ENCODE peak calls at places on chromosomes 11 and 22, in nine cellular contexts. P is Peyer's patch, R is heart left ventricle, K is H1, A is tibial artery, Z is spleen, N is PC-9, Y is left lung, B is hepatocyte. J is an unnamed sample. For H3K4me1, the result is how much of the 10 kb centered on the place peaks cover.

GRCh38 chr11:6418958-6419611 is at the start of gene APBB1:
- DNase-seq in A (peak), Y (no peak), K (no peak), R (peak), Z (peak), P (peak), B (peak), N (no peak), J (peak)

GRCh38 chr22:21862386-21863242 is 4.8 kb downstream of the MAPK1 start:
- DNase-seq in A (no peak), P (no peak), Y (no peak), K (no peak), B (no peak), Z (no peak), N (no peak), R (no peak), J (no peak)

GRCh38 chr11:70270877-70271634 is 566 bp downstream of the PPFIA1 start:
- DNase-seq in Y (peak), K (no peak), A (peak), P (peak), N (peak), Z (peak), B (peak), R (peak), J (peak)

GRCh38 chr22:19739448-19739895 is 16.1 kb downstream of the GP1BB start:
- DNase-seq in Y (no peak), N (no peak), K (no peak), A (no peak), Z (no peak), R (no peak), B (no peak), P (no peak), J (no peak)

GRCh38 chr11:34960277-34960676 is 43.9 kb downstream of the PDHX start:
- DNase-seq in A (no peak), R (peak), B (no peak), Y (no peak), P (no peak), N (no peak), K (no peak), Z (no peak), J (no peak)

GRCh38 chr11:110525883-110526282 is 96.1 kb downstream of the FDX1 start:
- DNase-seq in R (no peak), Z (no peak), Y (peak), B (peak), A (no peak), K (no peak), N (peak), P (no peak), J (no peak)

GRCh38 chr22:42933783-42934144 is 76.7 kb upstream of the ARFGAP3 start:
- DNase-seq in N (peak), B (peak), Y (no peak), K (no peak), P (no peak), Z (no peak), R (no peak), A (no peak), J (no peak)

GRCh38 chr11:67494371-67495233 is 10.6 kb downstream of the PITPNM1 start:
- DNase-seq in R (no peak), Z (no peak), A (no peak), K (no peak), B (no peak), Y (no peak), P (no peak), N (no peak), J (no peak)

GRCh38 chr11:12094872-12095800 is 15.3 kb upstream of the MICAL2 start:
- DNase-seq in Y (no peak), A (peak), K (no peak), N (no peak), R (no peak), Z (no peak), P (no peak), B (no peak), J (peak)

GRCh38 chr22:47647181-47647580 is 884.7 kb downstream of the TBC1D22A start:
- DNase-seq in A (no peak), P (no peak), N (no peak), B (no peak), R (no peak), Z (no peak), Y (no peak), K (no peak), J (no peak)

GRCh38 chr11:127791844-127792243 is 791.3 kb upstream of the KIRREL3 start:
- DNase-seq in A (no peak), N (no peak), B (no peak), R (no peak), Z (no peak), Y (no peak), P (no peak), K (no peak), J (no peak)

GRCh38 chr11:13465909-13466371 is 2.9 kb upstream of the BTBD10 start:
- DNase-seq in A (no peak), P (no peak), K (no peak), B (peak), R (no peak), Z (no peak), N (peak), Y (no peak), J (no peak)

GRCh38 chr11:8838248-8838647 is 72.7 kb upstream of the AKIP1 start:
- DNase-seq in K (no peak), P (no peak), Y (no peak), B (no peak), Z (no peak), N (no peak), R (no peak), A (no peak), J (no peak)

DNA sequence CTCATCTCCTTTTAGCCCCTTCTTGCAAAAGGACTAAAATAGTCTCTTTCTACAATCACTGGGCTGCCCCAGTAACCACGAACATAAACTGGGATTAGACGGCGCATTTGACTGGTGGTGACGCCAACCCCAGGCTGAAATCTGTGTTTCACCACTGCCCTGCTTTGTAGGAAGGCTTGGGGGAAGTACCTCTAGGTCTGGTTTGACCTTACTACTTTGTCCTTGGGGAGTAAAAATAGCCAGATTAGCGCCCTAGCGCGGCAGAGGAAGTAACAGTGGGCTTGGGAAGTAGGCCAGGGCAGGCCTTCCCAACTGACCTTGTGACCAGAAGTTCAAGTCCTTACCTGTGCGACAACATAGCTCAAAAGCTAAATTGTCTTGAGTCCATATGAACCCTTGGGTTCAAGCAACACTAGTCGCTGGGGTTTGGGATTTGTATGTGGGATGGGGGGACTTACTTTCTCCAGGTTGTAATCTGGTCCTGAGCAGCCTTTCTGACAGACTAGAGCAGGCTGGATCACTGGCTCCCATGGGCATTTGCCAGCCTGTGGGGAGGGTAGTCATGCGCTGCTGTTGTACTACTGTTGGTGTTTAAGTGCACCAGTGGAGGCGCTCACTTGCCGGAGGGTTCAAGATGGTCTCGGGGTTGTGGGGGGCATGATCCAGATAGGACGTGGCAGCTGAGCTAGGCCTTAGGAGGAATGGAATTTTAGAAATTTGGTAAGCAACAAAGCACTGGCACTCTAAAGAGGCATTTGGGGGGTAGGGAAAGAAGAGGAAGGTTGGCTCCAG is 953 bp upstream of the PACS1 start:
- DNase-seq in N (no peak), Z (peak), K (no peak), A (peak), P (peak), B (peak), R (peak), Y (peak), J (no peak)
- TF ChIP-seq CTCF in N (no peak), Z (peak), K (peak), A (peak), P (no peak), B (no peak), R (no peak), Y (no peak), J (no peak)

GRCh38 chr11:96332236-96332761 is 10.7 kb downstream of the MAML2 start:
- DNase-seq in A (no peak), N (no peak), P (no peak), K (no peak), B (no peak), Y (no peak), R (no peak), Z (no peak), J (no peak)

GRCh38 chr11:96329855-96330510 is 13.0 kb downstream of the MAML2 start:
- DNase-seq in K (no peak), Z (no peak), R (no peak), Y (no peak), N (no peak), P (no peak), B (no peak), A (no peak), J (no peak)

GRCh38 chr11:96330511-96330859 is 12.5 kb downstream of the MAML2 start:
- DNase-seq in R (no peak), P (no peak), A (no peak), B (no peak), Z (no peak), N (no peak), K (no peak), Y (no peak), J (no peak)

GRCh38 chr11:96333076-96333744 is 9.8 kb downstream of the MAML2 start:
- DNase-seq in R (no peak), A (no peak), B (no peak), K (no peak), N (no peak), Z (no peak), P (no peak), Y (no peak), J (no peak)

GRCh38 chr11:96331556-96332168 is 11.3 kb downstream of the MAML2 start:
- DNase-seq in R (no peak), B (no peak), N (no peak), Y (peak), A (no peak), P (no peak), K (no peak), Z (no peak), J (no peak)
- H3K4me3 ChIP-seq in R (no peak), B (no peak), N (no peak), Y (no peak), A (no peak), P (no peak), K (no peak), Z (no peak), J (no peak)

DNA sequence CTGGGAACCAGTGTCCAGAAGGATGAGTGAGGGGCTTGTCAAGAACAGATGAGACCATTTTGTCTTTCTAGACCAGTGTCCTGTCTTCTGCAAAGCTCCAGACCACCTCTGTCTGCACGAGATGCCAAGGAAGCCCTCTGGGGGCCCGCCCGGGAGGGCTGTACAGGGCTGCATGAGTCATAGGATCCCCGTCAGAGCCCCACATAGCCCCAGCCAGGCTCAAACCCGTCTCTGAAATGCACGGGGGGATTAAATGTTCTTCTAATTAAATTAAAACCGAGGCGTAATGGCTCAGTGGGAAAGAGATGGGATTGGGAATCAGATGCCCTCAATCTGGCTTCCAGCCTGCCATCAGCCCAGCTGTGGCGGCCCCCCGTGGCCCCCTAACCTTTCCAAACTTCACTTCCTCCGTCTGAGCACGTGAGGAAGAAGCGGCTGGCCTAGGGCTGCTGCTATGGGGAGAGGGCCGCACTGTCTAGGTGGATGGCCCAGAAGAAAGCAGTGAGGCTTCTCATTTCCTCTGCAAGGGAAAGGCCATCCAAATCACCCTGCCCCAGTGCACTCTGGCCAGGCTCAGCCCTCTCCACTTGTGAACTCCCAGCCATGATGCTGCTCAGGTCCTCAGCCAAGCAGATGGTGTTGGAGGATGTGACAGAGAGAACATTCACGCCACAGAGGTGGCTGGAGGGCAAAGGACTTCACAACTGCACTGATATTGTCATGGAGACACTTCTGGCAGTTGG is 32.8 kb downstream of the KCNQ1OT1 start:
- DNase-seq in P (no peak), A (no peak), R (peak), Z (peak), K (no peak), Y (peak), B (no peak), N (no peak), J (no peak)
- H3K4me1 ChIP-seq in P (under half), A (under half), R (under half), Z (under half), K (under half), Y (under half), B (under half), N (under half), J (under half)

DNA sequence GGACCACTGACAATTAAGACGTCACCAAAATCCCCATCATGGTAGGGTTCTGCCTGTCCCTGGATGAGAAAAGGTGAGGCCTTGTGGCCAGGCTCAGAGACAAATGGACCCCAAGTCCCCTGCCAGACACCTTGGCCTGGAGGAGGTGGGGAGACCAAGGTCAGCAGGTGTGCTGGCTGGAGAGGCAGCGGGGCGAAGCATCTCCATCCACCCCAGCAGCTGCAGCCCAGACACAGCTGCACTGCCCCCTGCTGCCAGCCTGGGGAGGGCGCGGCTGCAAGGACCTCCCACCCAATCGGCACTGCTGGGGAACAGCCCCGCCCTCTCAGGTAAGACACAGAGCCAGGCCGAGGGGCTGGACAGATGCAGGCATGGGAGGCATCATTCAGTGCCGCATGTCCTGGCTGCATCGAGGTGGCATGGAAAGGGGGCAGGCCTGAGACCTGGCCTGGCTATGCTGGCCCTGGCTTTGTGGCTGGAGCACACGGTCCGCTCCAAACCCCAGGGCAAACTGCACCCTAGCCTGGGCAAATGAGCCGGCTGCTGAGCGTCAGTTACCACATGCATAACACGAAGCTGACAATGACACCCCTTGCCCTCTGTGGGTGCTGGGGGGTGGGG is 12.2 kb upstream of the MFNG start:
- DNase-seq in N (no peak), K (peak), Y (no peak), R (no peak), P (peak), Z (peak), A (no peak), B (peak), J (peak)
- TF ChIP-seq CTCF in N (peak), K (peak), Y (peak), R (peak), P (peak), Z (peak), A (no peak), B (peak), J (peak)

GRCh38 chr22:33563568-33563967 is 356.7 kb downstream of the LARGE1 start:
- DNase-seq in Y (no peak), R (no peak), Z (no peak), P (no peak), B (no peak), K (no peak), N (no peak), A (no peak), J (no peak)
- H3K4me3 ChIP-seq in Y (no peak), R (no peak), Z (no peak), P (no peak), B (no peak), K (no peak), N (no peak), A (no peak), J (no peak)

GRCh38 chr11:94150056-94150455 is 21.4 kb downstream of the PANX1 start:
- DNase-seq in R (no peak), A (no peak), B (no peak), P (no peak), N (no peak), Z (no peak), Y (no peak), K (no peak), J (no peak)
- H3K4me1 ChIP-seq in R (under half), A (under half), B (half or more), P (under half), N (half or more), Z (under half), Y (half or more), K (under half), J (under half)

DNA sequence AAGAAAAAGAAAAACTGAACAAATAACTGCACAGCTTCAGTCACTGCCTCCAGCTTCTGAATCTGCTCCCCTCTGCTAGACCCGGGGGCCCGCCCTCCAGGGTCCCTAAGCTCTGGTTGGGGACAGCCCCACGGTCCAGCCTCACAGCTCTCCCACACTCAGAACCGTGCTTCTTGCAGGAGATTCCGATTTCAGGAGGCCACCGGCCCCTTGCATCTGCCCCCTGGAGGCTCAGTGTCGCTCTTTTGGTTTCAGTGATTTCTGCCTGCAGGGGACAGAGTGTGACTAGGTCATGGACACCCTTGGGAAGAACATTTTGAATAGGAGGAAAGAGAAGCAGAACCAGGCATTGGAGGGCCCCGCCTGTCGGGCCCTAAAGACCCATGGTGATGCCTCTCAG is 23.1 kb upstream of the RPS3 start:
- DNase-seq in K (no peak), B (no peak), A (no peak), N (no peak), R (no peak), Z (no peak), Y (no peak), P (no peak), J (no peak)
- TF ChIP-seq CTCF in K (peak), B (no peak), A (no peak), N (no peak), R (no peak), Z (no peak), Y (no peak), P (no peak), J (no peak)